ENCODE peak calls at places on chromosomes 1 and 21, in five cellular contexts. J, N, E, G and V are unnamed samples.

GRCh38 chr1:223503348-223503747 is 110.1 kb downstream of the CCDC185 start:
- DNase-seq in E (no peak), G (no peak), J (no peak), N (no peak), V (no peak)

GRCh38 chr1:240947438-240948224 is 335.7 kb upstream of the GREM2 start:
- DNase-seq in J (no peak), N (no peak), E (no peak), G (no peak), V (no peak)

GRCh38 chr21:34183331-34183928 is 110.1 kb downstream of the MRPS6 start:
- DNase-seq in G (no peak), E (no peak), N (no peak), J (no peak), V (no peak)

GRCh38 chr1:182069028-182069466 is 7.5 kb upstream of the ZNF648 start:
- DNase-seq in G (peak), J (peak), E (peak), N (peak), V (peak)

GRCh38 chr1:156076609-156077429 is 5.4 kb downstream of the MEX3A start:
- DNase-seq in E (peak), N (no peak), J (no peak), G (no peak), V (no peak)

GRCh38 chr1:155646307-155646706 is 36.3 kb downstream of the MSTO1 start:
- DNase-seq in G (no peak), E (no peak), N (no peak), J (peak), V (no peak)

GRCh38 chr1:6271554-6271953 is 10.7 kb upstream of the GPR153 start:
- DNase-seq in E (no peak), N (no peak), G (peak), J (no peak), V (no peak)

GRCh38 chr1:11674488-11674887 is 6.5 kb downstream of the MAD2L2 start:
- DNase-seq in E (no peak), N (no peak), J (no peak), G (no peak), V (no peak)

GRCh38 chr1:196608401-196609113 is at the start of gene KCNT2:
- DNase-seq in G (peak), N (peak), J (no peak), E (peak), V (no peak)

GRCh38 chr1:191065346-191065745 is 587.7 kb upstream of the BRINP3 start:
- DNase-seq in J (no peak), E (no peak), G (no peak), N (no peak), V (no peak)

GRCh38 chr21:28496517-28496916 is 496.2 kb downstream of the LTN1 start:
- DNase-seq in E (no peak), N (no peak), J (no peak), G (no peak), V (no peak)

GRCh38 chr1:236692128-236692527 is 5.8 kb downstream of the ACTN2 start:
- DNase-seq in G (no peak), J (no peak), N (no peak), E (no peak), V (no peak)

GRCh38 chr1:213381572-213382084 is 330.6 kb downstream of the RPS6KC1 start:
- DNase-seq in J (no peak), N (no peak), G (peak), E (no peak), V (peak)

GRCh38 chr1:117753232-117753631 is 147.4 kb downstream of the TENT5C start:
- DNase-seq in G (no peak), E (no peak), J (no peak), N (no peak), V (peak)

GRCh38 chr21:33762798-33763572 is 120.7 kb downstream of the ITSN1 start:
- DNase-seq in J (no peak), E (no peak), N (no peak), G (no peak), V (no peak)

GRCh38 chr1:234556245-234556943 is 53.6 kb downstream of the IRF2BP2 start:
- DNase-seq in G (no peak), N (no peak), J (no peak), E (no peak), V (no peak)

GRCh38 chr1:113786055-113786454 is 26.2 kb downstream of the RSBN1 start:
- DNase-seq in N (no peak), G (no peak), E (no peak), J (no peak), V (no peak)

GRCh38 chr1:60461889-60462595 is 388.5 kb upstream of the C1orf87 start:
- DNase-seq in J (no peak), G (no peak), N (no peak), E (no peak), V (no peak)

GRCh38 chr1:204723131-204723787 is 37.7 kb upstream of the LRRN2 start:
- DNase-seq in N (peak), G (peak), J (no peak), E (no peak), V (no peak)

GRCh38 chr1:116807871-116808450 is 53.7 kb downstream of the CD2 start:
- DNase-seq in E (no peak), J (no peak), G (peak), N (no peak), V (no peak)

GRCh38 chr1:77220687-77221463 is 1.6 kb upstream of the PIGK start:
- DNase-seq in E (no peak), N (no peak), G (no peak), J (peak), V (no peak)

GRCh38 chr1:30294508-30294907 is 428.9 kb downstream of the MATN1 start:
- DNase-seq in G (no peak), N (no peak), E (no peak), J (no peak), V (no peak)

GRCh38 chr1:54973205-54973921 is 7.1 kb upstream of the TMEM61 start:
- DNase-seq in N (no peak), J (no peak), G (no peak), E (peak), V (no peak)

GRCh38 chr1:68269637-68270430 is 37.5 kb upstream of the WLS start:
- DNase-seq in N (no peak), J (no peak), G (no peak), E (no peak), V (no peak)

GRCh38 chr1:24426738-24427468 is 11.3 kb downstream of the NIPAL3 start:
- DNase-seq in N (peak), J (no peak), G (no peak), E (no peak), V (no peak)

GRCh38 chr1:86231076-86231475 is 74.5 kb upstream of the COL24A1 start:
- DNase-seq in G (no peak), J (no peak), N (no peak), E (no peak), V (no peak)

GRCh38 chr1:6944434-6944833 is 159.2 kb downstream of the CAMTA1 start:
- DNase-seq in G (no peak), E (no peak), N (no peak), J (no peak), V (no peak)